ENCODE peak calls at places on chromosomes 7 and 10, in six cellular contexts. One of them, this sample, is unnamed.

GRCh38 chr7:35646289-35647033 is 48.5 kb downstream of the HERPUD2 start:
- DNase-seq in heart right ventricle: no peak
- DNase-seq in keratinocyte: no peak
- DNase-seq in esophagus squamous epithelium: no peak
- DNase-seq in AG09309: no peak
- DNase-seq in lower leg skin: no peak
- DNase-seq in this sample: peak; percentile 66

GRCh38 chr7:156175003-156175402 is 362.7 kb upstream of the SHH start:
- DNase-seq in heart right ventricle: no peak
- DNase-seq in keratinocyte: no peak
- DNase-seq in esophagus squamous epithelium: no peak
- DNase-seq in AG09309: no peak
- DNase-seq in lower leg skin: peak; percentile 76
- DNase-seq in this sample: no peak

GRCh38 chr10:119786117-119786769 is 60.4 kb downstream of the INPP5F start:
- DNase-seq in heart right ventricle: no peak
- DNase-seq in keratinocyte: no peak
- DNase-seq in esophagus squamous epithelium: no peak
- DNase-seq in AG09309: no peak
- DNase-seq in lower leg skin: no peak
- DNase-seq in this sample: peak; percentile 78

GRCh38 chr10:113127285-113128283 is 177.5 kb downstream of the TCF7L2 start:
- DNase-seq in heart right ventricle: no peak
- DNase-seq in keratinocyte: no peak
- DNase-seq in esophagus squamous epithelium: no peak
- DNase-seq in AG09309: no peak
- DNase-seq in lower leg skin: no peak
- DNase-seq in this sample: peak; percentile 49

GRCh38 chr10:101495324-101495925 is 92.6 kb downstream of the POLL start:
- DNase-seq in heart right ventricle: no peak
- DNase-seq in keratinocyte: no peak
- DNase-seq in esophagus squamous epithelium: no peak
- DNase-seq in AG09309: no peak
- DNase-seq in lower leg skin: no peak
- DNase-seq in this sample: peak; percentile 39

GRCh38 chr7:78254397-78255055 is 456.0 kb downstream of the PHTF2 start:
- DNase-seq in heart right ventricle: no peak
- DNase-seq in keratinocyte: no peak
- DNase-seq in esophagus squamous epithelium: no peak
- DNase-seq in AG09309: no peak
- DNase-seq in lower leg skin: no peak
- DNase-seq in this sample: no peak

GRCh38 chr7:93622036-93622714 is 47.7 kb upstream of the CALCR start:
- DNase-seq in heart right ventricle: no peak
- DNase-seq in keratinocyte: no peak
- DNase-seq in esophagus squamous epithelium: no peak
- DNase-seq in AG09309: no peak
- DNase-seq in lower leg skin: no peak
- DNase-seq in this sample: peak; percentile 56

GRCh38 chr10:59387951-59388431 is 25.6 kb upstream of the FAM13C start:
- DNase-seq in heart right ventricle: no peak
- DNase-seq in keratinocyte: no peak
- DNase-seq in esophagus squamous epithelium: no peak
- DNase-seq in AG09309: peak; percentile 90
- DNase-seq in lower leg skin: no peak
- DNase-seq in this sample: peak; percentile 82

GRCh38 chr10:12597800-12598750 is 248.7 kb downstream of the CAMK1D start:
- DNase-seq in heart right ventricle: no peak
- DNase-seq in keratinocyte: no peak
- DNase-seq in esophagus squamous epithelium: no peak
- DNase-seq in AG09309: no peak
- DNase-seq in lower leg skin: no peak
- DNase-seq in this sample: no peak

GRCh38 chr7:6269527-6269926 is 2.9 kb downstream of the CYTH3 start:
- DNase-seq in heart right ventricle: no peak
- DNase-seq in keratinocyte: no peak
- DNase-seq in esophagus squamous epithelium: no peak
- DNase-seq in AG09309: no peak
- DNase-seq in lower leg skin: peak; percentile 17
- DNase-seq in this sample: no peak

GRCh38 chr7:495326-495725 is 24.3 kb downstream of the PDGFA start:
- DNase-seq in heart right ventricle: peak; percentile 6
- DNase-seq in keratinocyte: no peak
- DNase-seq in esophagus squamous epithelium: no peak
- DNase-seq in AG09309: no peak
- DNase-seq in lower leg skin: no peak
- DNase-seq in this sample: no peak

GRCh38 chr10:3941676-3942075 is 156.7 kb upstream of the KLF6 start:
- DNase-seq in heart right ventricle: no peak
- DNase-seq in keratinocyte: no peak
- DNase-seq in esophagus squamous epithelium: no peak
- DNase-seq in AG09309: no peak
- DNase-seq in lower leg skin: peak; percentile 76
- DNase-seq in this sample: no peak

GRCh38 chr10:48390005-48390871 is 83.8 kb downstream of the MAPK8 start:
- DNase-seq in heart right ventricle: no peak
- DNase-seq in keratinocyte: no peak
- DNase-seq in esophagus squamous epithelium: no peak
- DNase-seq in AG09309: no peak
- DNase-seq in lower leg skin: no peak
- DNase-seq in this sample: no peak

GRCh38 chr7:3198316-3198715 is 102.7 kb upstream of the SDK1 start:
- DNase-seq in heart right ventricle: no peak
- DNase-seq in keratinocyte: no peak
- DNase-seq in esophagus squamous epithelium: no peak
- DNase-seq in AG09309: no peak
- DNase-seq in lower leg skin: no peak
- DNase-seq in this sample: no peak

GRCh38 chr10:43640603-43641002 is 8.1 kb downstream of the ZNF32 start:
- DNase-seq in heart right ventricle: no peak
- DNase-seq in keratinocyte: no peak
- DNase-seq in esophagus squamous epithelium: no peak
- DNase-seq in AG09309: no peak
- DNase-seq in lower leg skin: no peak
- DNase-seq in this sample: peak; percentile 8

GRCh38 chr7:128738570-128739047 is 550 bp upstream of the CALU start:
- DNase-seq in heart right ventricle: no peak
- DNase-seq in keratinocyte: no peak
- DNase-seq in esophagus squamous epithelium: no peak
- DNase-seq in AG09309: no peak
- DNase-seq in lower leg skin: peak; percentile 86
- DNase-seq in this sample: no peak

GRCh38 chr7:108456845-108457540 is 757 bp upstream of the NRCAM start:
- DNase-seq in heart right ventricle: no peak
- DNase-seq in keratinocyte: no peak
- DNase-seq in esophagus squamous epithelium: no peak
- DNase-seq in AG09309: no peak
- DNase-seq in lower leg skin: no peak
- DNase-seq in this sample: no peak

GRCh38 chr10:113497203-113497602 is 55.6 kb upstream of the HABP2 start:
- DNase-seq in heart right ventricle: no peak
- DNase-seq in keratinocyte: no peak
- DNase-seq in esophagus squamous epithelium: no peak
- DNase-seq in AG09309: no peak
- DNase-seq in lower leg skin: no peak
- DNase-seq in this sample: no peak

GRCh38 chr7:255038-255435 is 34.9 kb upstream of the FOXL3 start:
- DNase-seq in heart right ventricle: no peak
- DNase-seq in keratinocyte: no peak
- DNase-seq in esophagus squamous epithelium: no peak
- DNase-seq in AG09309: no peak
- DNase-seq in lower leg skin: no peak
- DNase-seq in this sample: no peak

GRCh38 chr10:82680688-82681087 is 805.7 kb downstream of the NRG3 start:
- DNase-seq in heart right ventricle: no peak
- DNase-seq in keratinocyte: no peak
- DNase-seq in esophagus squamous epithelium: no peak
- DNase-seq in AG09309: no peak
- DNase-seq in lower leg skin: no peak
- DNase-seq in this sample: no peak

GRCh38 chr7:37208528-37208927 is 240.1 kb downstream of the ELMO1 start:
- DNase-seq in heart right ventricle: no peak
- DNase-seq in keratinocyte: no peak
- DNase-seq in esophagus squamous epithelium: peak; percentile 5
- DNase-seq in AG09309: peak; percentile 63
- DNase-seq in lower leg skin: no peak
- DNase-seq in this sample: peak; percentile 96

GRCh38 chr7:234041-234711 is 41.8 kb downstream of the FAM20C start:
- DNase-seq in heart right ventricle: peak; percentile 61
- DNase-seq in keratinocyte: no peak
- DNase-seq in esophagus squamous epithelium: no peak
- DNase-seq in AG09309: no peak
- DNase-seq in lower leg skin: no peak
- DNase-seq in this sample: peak; percentile 56

GRCh38 chr10:18144928-18145327 is 4.7 kb downstream of the CACNB2 start:
- DNase-seq in heart right ventricle: peak; percentile 57
- DNase-seq in keratinocyte: no peak
- DNase-seq in esophagus squamous epithelium: no peak
- DNase-seq in AG09309: no peak
- DNase-seq in lower leg skin: no peak
- DNase-seq in this sample: peak; percentile 60

GRCh38 chr10:27568196-27569175 is 64.4 kb downstream of the RAB18 start:
- DNase-seq in heart right ventricle: no peak
- DNase-seq in keratinocyte: no peak
- DNase-seq in esophagus squamous epithelium: no peak
- DNase-seq in AG09309: peak; percentile 7
- DNase-seq in lower leg skin: no peak
- DNase-seq in this sample: peak; percentile 8

GRCh38 chr7:155369766-155370165 is 72.1 kb downstream of the INSIG1 start:
- DNase-seq in heart right ventricle: no peak
- DNase-seq in keratinocyte: no peak
- DNase-seq in esophagus squamous epithelium: no peak
- DNase-seq in AG09309: no peak
- DNase-seq in lower leg skin: no peak
- DNase-seq in this sample: no peak

GRCh38 chr10:85858776-85859515 is 507.6 kb downstream of the GRID1 start:
- DNase-seq in heart right ventricle: no peak
- DNase-seq in keratinocyte: no peak
- DNase-seq in esophagus squamous epithelium: no peak
- DNase-seq in AG09309: no peak
- DNase-seq in lower leg skin: no peak
- DNase-seq in this sample: no peak
- H3K4me3 ChIP-seq in heart right ventricle: no peak overlapping the region
- H3K4me3 ChIP-seq in keratinocyte: no peak overlapping the region
- H3K4me3 ChIP-seq in esophagus squamous epithelium: no peak overlapping the region
- H3K4me3 ChIP-seq in AG09309: no peak overlapping the region
- H3K4me3 ChIP-seq in lower leg skin: no peak overlapping the region
- H3K4me3 ChIP-seq in this sample: no peak overlapping the region

GRCh38 chr7:100040575-100040974 is 9.0 kb upstream of the ZSCAN21 start:
- DNase-seq in heart right ventricle: no peak
- DNase-seq in keratinocyte: no peak
- DNase-seq in esophagus squamous epithelium: no peak
- DNase-seq in AG09309: no peak
- DNase-seq in lower leg skin: no peak
- DNase-seq in this sample: no peak

GRCh38 chr7:100048680-100049079 is 894 bp upstream of the ZSCAN21 start:
- DNase-seq in heart right ventricle: no peak
- DNase-seq in keratinocyte: no peak
- DNase-seq in esophagus squamous epithelium: no peak
- DNase-seq in AG09309: no peak
- DNase-seq in lower leg skin: no peak
- DNase-seq in this sample: no peak

GRCh38 chr7:100049441-100050291 is at the start of gene ZSCAN21:
- DNase-seq in heart right ventricle: peak; percentile 89
- DNase-seq in keratinocyte: peak; percentile 41
- DNase-seq in esophagus squamous epithelium: no peak
- DNase-seq in AG09309: peak; percentile 27
- DNase-seq in lower leg skin: peak; percentile 96
- DNase-seq in this sample: peak; percentile 86

GRCh38 chr7:100044719-100045118 is 4.9 kb upstream of the ZSCAN21 start:
- DNase-seq in heart right ventricle: no peak
- DNase-seq in keratinocyte: no peak
- DNase-seq in esophagus squamous epithelium: no peak
- DNase-seq in AG09309: no peak
- DNase-seq in lower leg skin: no peak
- DNase-seq in this sample: no peak
- TF ChIP-seq CTCF in heart right ventricle: no peak
- TF ChIP-seq CTCF in keratinocyte: peak; percentile 76
- TF ChIP-seq CTCF in esophagus squamous epithelium: peak; percentile 62
- TF ChIP-seq CTCF in AG09309: no peak
- TF ChIP-seq CTCF in lower leg skin: no peak
- TF ChIP-seq CTCF in this sample: peak; percentile 13

DNA sequence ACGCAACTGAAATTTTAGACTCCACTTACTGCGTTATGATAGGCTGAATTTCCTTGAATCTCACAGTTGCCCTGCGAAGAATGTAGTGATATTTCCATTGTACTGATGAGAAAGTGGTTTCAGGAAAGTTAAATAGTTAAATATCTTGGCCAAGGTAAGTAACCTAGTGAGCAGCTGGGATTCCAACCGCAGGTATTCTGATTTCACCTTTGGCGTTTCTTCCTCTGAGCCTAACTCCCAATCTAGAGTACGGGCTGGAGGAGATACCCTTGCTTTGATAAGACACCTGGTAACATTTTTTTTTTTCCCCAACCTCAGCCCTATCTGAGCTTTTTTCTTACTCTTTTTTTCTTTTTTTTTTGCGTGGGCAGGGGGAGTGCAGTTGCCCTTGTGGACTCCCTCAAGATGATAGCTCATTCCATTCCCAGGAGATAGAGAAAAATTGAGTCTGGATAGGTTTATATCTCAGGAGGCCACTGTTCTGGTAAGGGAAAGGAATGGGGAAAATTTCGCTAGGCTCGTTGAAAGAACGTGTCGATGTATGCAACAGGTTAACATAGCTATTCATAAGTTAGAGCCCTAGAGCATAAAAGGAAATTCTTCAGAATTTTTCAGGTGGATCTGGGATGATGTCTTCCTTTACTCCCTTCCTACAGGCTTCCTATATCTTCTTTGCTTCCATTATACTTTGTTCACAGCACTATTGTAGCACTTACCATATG is 3.1 kb upstream of the TAS2R38 start:
- DNase-seq in heart right ventricle: no peak
- DNase-seq in keratinocyte: no peak
- DNase-seq in esophagus squamous epithelium: no peak
- DNase-seq in AG09309: no peak
- DNase-seq in lower leg skin: no peak
- DNase-seq in this sample: no peak
- H3K4me3 ChIP-seq in heart right ventricle: no peak overlapping the region
- H3K4me3 ChIP-seq in keratinocyte: peak overlapping the region; percentile 43
- H3K4me3 ChIP-seq in esophagus squamous epithelium: no peak overlapping the region
- H3K4me3 ChIP-seq in AG09309: no peak overlapping the region
- H3K4me3 ChIP-seq in lower leg skin: no peak overlapping the region
- H3K4me3 ChIP-seq in this sample: no peak overlapping the region

DNA sequence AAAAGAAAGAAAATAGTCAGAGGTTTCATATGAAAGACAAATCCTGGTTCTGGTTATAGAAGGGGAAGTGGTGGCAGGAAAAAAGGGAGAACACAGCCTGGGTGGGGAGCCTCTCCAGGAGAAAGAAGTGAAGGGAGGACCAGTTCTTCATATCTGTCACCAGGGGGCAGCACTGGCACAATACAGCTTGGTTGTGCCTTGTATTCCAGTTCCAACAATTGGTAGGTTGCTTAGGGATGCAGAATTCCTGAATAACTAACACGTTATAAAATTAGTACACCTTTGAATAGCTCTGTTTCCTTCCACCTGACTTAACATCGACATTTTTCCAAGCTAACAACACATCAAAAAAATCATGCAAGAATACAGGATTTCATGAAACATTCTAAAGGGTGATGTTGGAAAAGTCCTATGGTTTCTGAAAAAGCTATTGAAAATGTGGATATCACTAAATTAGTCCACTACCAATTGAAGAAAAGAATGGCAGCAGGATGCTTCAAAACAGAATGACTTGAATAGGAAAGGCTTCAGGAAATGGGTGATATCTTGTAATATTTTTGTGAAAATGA is 52.9 kb downstream of the CYP26A1 start:
- DNase-seq in heart right ventricle: no peak
- DNase-seq in keratinocyte: no peak
- DNase-seq in esophagus squamous epithelium: no peak
- DNase-seq in AG09309: no peak
- DNase-seq in lower leg skin: peak; percentile 8
- DNase-seq in this sample: no peak
- TF ChIP-seq CTCF in heart right ventricle: peak; percentile 14
- TF ChIP-seq CTCF in keratinocyte: peak; percentile 62
- TF ChIP-seq CTCF in esophagus squamous epithelium: peak; percentile 34
- TF ChIP-seq CTCF in AG09309: peak; percentile 36
- TF ChIP-seq CTCF in lower leg skin: no peak
- TF ChIP-seq CTCF in this sample: peak; percentile 60

This sample was measured in choroid plexus epithelial cell.